ENCODE peak calls at places on chromosomes 7 and 10, in five cellular contexts. Q is transverse colon, Z is small intestine, V is gastrocnemius medialis, A is heart left ventricle. W is an unnamed sample. For H3K27me3, the result is how much of the 10 kb centered on the place peaks cover.

GRCh38 chr7:41763626-41764025 is 60.7 kb upstream of the INHBA start:
- DNase-seq in Q (no peak), Z (no peak), V (no peak), A (no peak), W (no peak)

GRCh38 chr10:61285749-61286148 is 167.4 kb downstream of the TMEM26 start:
- DNase-seq in Q (no peak), Z (no peak), V (peak), A (no peak), W (no peak)

GRCh38 chr10:121058082-121058481 is 206.9 kb downstream of the WDR11 start:
- DNase-seq in Q (no peak), Z (no peak), V (no peak), A (no peak), W (no peak)

GRCh38 chr7:137462847-137463246 is 119.3 kb upstream of the PTN start:
- DNase-seq in Q (no peak), Z (no peak), V (no peak), A (no peak), W (no peak)

GRCh38 chr7:106896268-106896667 is 31.2 kb downstream of the PIK3CG start:
- DNase-seq in Q (no peak), Z (no peak), V (no peak), A (no peak), W (no peak)

GRCh38 chr7:75028299-75028698 is 45.3 kb downstream of the RCC1L start:
- DNase-seq in Q (no peak), Z (no peak), V (no peak), A (no peak), W (no peak)

GRCh38 chr10:94076325-94076841 is 82.7 kb downstream of the PLCE1 start:
- DNase-seq in Q (peak), Z (peak), V (no peak), A (no peak), W (no peak)

GRCh38 chr10:58898854-58899573 is 277.4 kb upstream of the PHYHIPL start:
- DNase-seq in Q (no peak), Z (no peak), V (no peak), A (no peak), W (no peak)

GRCh38 chr7:1937252-1937605 is 267.2 kb downstream of the ELFN1 start:
- DNase-seq in Q (no peak), Z (no peak), V (no peak), A (no peak), W (no peak)

GRCh38 chr7:152095771-152096170 is 70.3 kb downstream of the GALNT11 start:
- DNase-seq in Q (no peak), Z (no peak), V (no peak), A (no peak), W (no peak)

GRCh38 chr7:29987821-29988317 is 1.7 kb downstream of the SCRN1 start:
- DNase-seq in Q (no peak), Z (no peak), V (no peak), A (no peak), W (no peak)

GRCh38 chr7:28855538-28856217 is 102.5 kb downstream of the TRIL start:
- DNase-seq in Q (no peak), Z (peak), V (no peak), A (no peak), W (no peak)

GRCh38 chr10:78342787-78343186 is 309.1 kb downstream of the RPS24 start:
- DNase-seq in Q (no peak), Z (no peak), V (no peak), A (no peak), W (no peak)

GRCh38 chr10:97185326-97186058 is at the start of gene SLIT1:
- DNase-seq in Q (no peak), Z (no peak), V (no peak), A (no peak), W (no peak)

GRCh38 chr10:33336606-33337334 is 2.3 kb upstream of the NRP1 start:
- DNase-seq in Q (peak), Z (peak), V (no peak), A (peak), W (no peak)

GRCh38 chr10:33345236-33345635 is 10.8 kb upstream of the NRP1 start:
- DNase-seq in Q (no peak), Z (no peak), V (no peak), A (no peak), W (no peak)

GRCh38 chr10:33337335-33337854 is 2.9 kb upstream of the NRP1 start:
- DNase-seq in Q (no peak), Z (no peak), V (no peak), A (peak), W (no peak)

GRCh38 chr10:33344676-33345075 is 10.2 kb upstream of the NRP1 start:
- DNase-seq in Q (no peak), Z (no peak), V (no peak), A (no peak), W (no peak)

DNA sequence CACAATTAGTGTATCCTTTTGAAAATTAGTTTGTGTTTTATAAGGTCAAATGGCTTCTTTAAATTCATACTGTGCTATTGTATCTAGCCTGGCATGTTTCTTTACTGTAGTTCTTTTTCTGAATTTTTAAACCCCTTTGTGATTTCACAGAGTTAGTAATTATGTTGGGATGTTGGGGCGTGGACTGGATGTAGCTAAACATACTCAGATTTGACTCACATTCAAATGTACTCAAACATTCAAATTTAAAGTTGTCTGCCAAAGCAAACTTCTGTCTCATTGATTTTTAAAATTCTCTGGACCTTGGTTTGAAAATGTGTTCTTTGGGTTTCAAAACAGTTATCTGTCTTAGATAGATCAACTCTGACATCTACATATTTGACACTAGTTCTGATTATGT is 7.2 kb upstream of the NRP1 start:
- DNase-seq in Q (no peak), Z (no peak), V (no peak), A (no peak), W (no peak)
- H3K4me3 ChIP-seq in Q (no peak), Z (no peak), V (peak), A (peak), W (no peak)

DNA sequence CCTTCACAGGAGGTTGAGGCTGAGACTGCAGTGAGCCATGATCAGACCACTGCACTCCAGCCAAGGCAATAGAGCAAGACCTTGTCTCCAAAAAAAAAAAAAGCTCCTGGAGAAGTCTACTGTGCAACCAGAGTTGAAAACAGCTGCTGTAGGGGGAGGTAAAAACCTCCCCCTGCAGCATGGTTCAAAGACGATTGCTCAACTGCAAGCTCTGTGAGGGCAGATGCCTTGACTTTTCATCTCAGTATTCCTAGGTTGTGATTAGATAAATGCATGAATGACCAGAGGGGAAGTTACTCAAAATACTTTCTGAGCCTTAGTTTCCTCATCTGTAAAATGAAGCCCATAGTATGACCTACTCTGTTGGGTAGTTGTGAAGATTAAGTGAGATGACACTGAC is 25.0 kb upstream of the PPA1 start:
- DNase-seq in Q (no peak), Z (no peak), V (no peak), A (no peak), W (no peak)
- H3K27me3 ChIP-seq in Q (under half), Z (under half), V (under half), A (under half), W (under half)

GRCh38 chr10:126262971-126263370 is 125.3 kb downstream of the ADAM12 start:
- DNase-seq in Q (no peak), Z (no peak), V (no peak), A (no peak), W (no peak)

GRCh38 chr10:126264089-126265018 is 123.9 kb downstream of the ADAM12 start:
- DNase-seq in Q (no peak), Z (no peak), V (no peak), A (no peak), W (no peak)

GRCh38 chr10:126272526-126272925 is 115.8 kb downstream of the ADAM12 start:
- DNase-seq in Q (no peak), Z (no peak), V (no peak), A (no peak), W (no peak)

GRCh38 chr10:126270116-126270515 is 118.2 kb downstream of the ADAM12 start:
- DNase-seq in Q (no peak), Z (no peak), V (no peak), A (no peak), W (no peak)

GRCh38 chr10:126268104-126268900 is 120.0 kb downstream of the ADAM12 start:
- DNase-seq in Q (no peak), Z (no peak), V (no peak), A (no peak), W (no peak)
- H3K27ac ChIP-seq in Q (no peak), Z (no peak), V (no peak), A (no peak), W (no peak)

GRCh38 chr7:39567294-39567693 is 1.1 kb downstream of the YAE1 start:
- DNase-seq in Q (no peak), Z (no peak), V (no peak), A (no peak), W (no peak)
- H3K4me3 ChIP-seq in Q (peak), Z (no peak), V (peak), A (peak), W (peak)

GRCh38 chr7:73623798-73624668 is at the start of gene MLXIPL:
- DNase-seq in Q (peak), Z (peak), V (peak), A (peak), W (peak)
- H3K27me3 ChIP-seq in Q (half or more), Z (under half), V (under half), A (under half), W (under half)

DNA sequence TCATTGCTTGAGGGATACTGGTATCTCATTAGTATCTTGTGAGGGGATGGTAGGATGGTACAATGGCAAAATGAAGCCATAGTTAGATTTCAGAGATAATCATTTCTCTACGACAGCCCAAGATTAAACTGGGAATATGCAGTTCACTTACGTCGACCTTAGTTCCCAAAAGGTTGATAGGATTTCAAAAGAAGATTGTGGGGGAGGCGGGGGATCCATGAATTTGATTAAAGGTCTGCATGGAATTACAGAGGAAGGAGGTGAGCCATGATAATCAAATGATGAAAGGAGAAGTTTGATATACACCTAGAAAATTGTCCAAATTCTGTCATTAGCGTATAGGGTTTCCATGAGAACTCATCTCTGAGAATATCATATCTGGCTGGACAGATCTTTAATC is 206.6 kb downstream of the CELF2 start:
- DNase-seq in Q (no peak), Z (no peak), V (no peak), A (no peak), W (no peak)
- H3K27ac ChIP-seq in Q (no peak), Z (no peak), V (no peak), A (peak), W (no peak)